ENCODE peak calls at places on chromosomes 3 and 15, in five cellular contexts. One of them, this sample, is unnamed.

GRCh38 chr15:64558460-64559179 is 98.2 kb downstream of the ZNF609 start:
- DNase-seq in activated B cell treated with CpG ODN at 0.5 μM for 24 hours: no peak
- DNase-seq in fibroblast of lung: peak
- DNase-seq in iris pigment epithelial cell: no peak
- DNase-seq in Panc1: no peak
- DNase-seq in this sample: no peak

GRCh38 chr3:130849111-130849552 is 44.8 kb upstream of the ATP2C1 start:
- DNase-seq in activated B cell treated with CpG ODN at 0.5 μM for 24 hours: no peak
- DNase-seq in fibroblast of lung: no peak
- DNase-seq in iris pigment epithelial cell: no peak
- DNase-seq in Panc1: no peak
- DNase-seq in this sample: no peak

GRCh38 chr15:38532728-38533127 is 31.9 kb downstream of the RASGRP1 start:
- DNase-seq in activated B cell treated with CpG ODN at 0.5 μM for 24 hours: no peak
- DNase-seq in fibroblast of lung: no peak
- DNase-seq in iris pigment epithelial cell: no peak
- DNase-seq in Panc1: no peak
- DNase-seq in this sample: no peak

GRCh38 chr3:10074666-10075065 is 33.4 kb downstream of the FANCD2OS start:
- DNase-seq in activated B cell treated with CpG ODN at 0.5 μM for 24 hours: no peak
- DNase-seq in fibroblast of lung: peak
- DNase-seq in iris pigment epithelial cell: peak
- DNase-seq in Panc1: no peak
- DNase-seq in this sample: no peak

GRCh38 chr15:101027920-101028319 is 108.8 kb downstream of the LRRK1 start:
- DNase-seq in activated B cell treated with CpG ODN at 0.5 μM for 24 hours: no peak
- DNase-seq in fibroblast of lung: no peak
- DNase-seq in iris pigment epithelial cell: no peak
- DNase-seq in Panc1: no peak
- DNase-seq in this sample: peak

GRCh38 chr3:128515967-128516366 is 23.0 kb upstream of the GATA2 start:
- DNase-seq in activated B cell treated with CpG ODN at 0.5 μM for 24 hours: no peak
- DNase-seq in fibroblast of lung: no peak
- DNase-seq in iris pigment epithelial cell: no peak
- DNase-seq in Panc1: no peak
- DNase-seq in this sample: no peak

GRCh38 chr15:71066983-71067382 is 48.3 kb upstream of the THSD4 start:
- DNase-seq in activated B cell treated with CpG ODN at 0.5 μM for 24 hours: no peak
- DNase-seq in fibroblast of lung: peak
- DNase-seq in iris pigment epithelial cell: peak
- DNase-seq in Panc1: no peak
- DNase-seq in this sample: no peak

GRCh38 chr15:101028772-101029438 is 109.7 kb downstream of the LRRK1 start:
- DNase-seq in activated B cell treated with CpG ODN at 0.5 μM for 24 hours: peak
- DNase-seq in fibroblast of lung: no peak
- DNase-seq in iris pigment epithelial cell: no peak
- DNase-seq in Panc1: no peak
- DNase-seq in this sample: no peak

GRCh38 chr15:88309363-88309762 is 52.8 kb upstream of the NTRK3 start:
- DNase-seq in activated B cell treated with CpG ODN at 0.5 μM for 24 hours: no peak
- DNase-seq in fibroblast of lung: no peak
- DNase-seq in iris pigment epithelial cell: no peak
- DNase-seq in Panc1: no peak
- DNase-seq in this sample: no peak

GRCh38 chr3:51057111-51057510 is 328.0 kb upstream of the MANF start:
- DNase-seq in activated B cell treated with CpG ODN at 0.5 μM for 24 hours: no peak
- DNase-seq in fibroblast of lung: no peak
- DNase-seq in iris pigment epithelial cell: no peak
- DNase-seq in Panc1: no peak
- DNase-seq in this sample: no peak

GRCh38 chr3:72080101-72080500 is 295.2 kb upstream of the PROK2 start:
- DNase-seq in activated B cell treated with CpG ODN at 0.5 μM for 24 hours: no peak
- DNase-seq in fibroblast of lung: no peak
- DNase-seq in iris pigment epithelial cell: no peak
- DNase-seq in Panc1: no peak
- DNase-seq in this sample: no peak

GRCh38 chr3:188262913-188263683 is 109.1 kb downstream of the LPP start:
- DNase-seq in activated B cell treated with CpG ODN at 0.5 μM for 24 hours: no peak
- DNase-seq in fibroblast of lung: peak
- DNase-seq in iris pigment epithelial cell: peak
- DNase-seq in Panc1: peak
- DNase-seq in this sample: no peak

GRCh38 chr15:92429378-92430066 is 35.8 kb downstream of the ST8SIA2 start:
- DNase-seq in activated B cell treated with CpG ODN at 0.5 μM for 24 hours: no peak
- DNase-seq in fibroblast of lung: peak
- DNase-seq in iris pigment epithelial cell: peak
- DNase-seq in Panc1: peak
- DNase-seq in this sample: no peak

GRCh38 chr15:28023933-28024888 is 74.9 kb downstream of the OCA2 start:
- DNase-seq in activated B cell treated with CpG ODN at 0.5 μM for 24 hours: no peak
- DNase-seq in fibroblast of lung: no peak
- DNase-seq in iris pigment epithelial cell: no peak
- DNase-seq in Panc1: no peak
- DNase-seq in this sample: no peak

GRCh38 chr3:122149228-122149627 is 34.2 kb upstream of the CASR start:
- DNase-seq in activated B cell treated with CpG ODN at 0.5 μM for 24 hours: no peak
- DNase-seq in fibroblast of lung: no peak
- DNase-seq in iris pigment epithelial cell: no peak
- DNase-seq in Panc1: no peak
- DNase-seq in this sample: no peak

GRCh38 chr3:89841041-89841440 is 733.6 kb downstream of the EPHA3 start:
- DNase-seq in activated B cell treated with CpG ODN at 0.5 μM for 24 hours: no peak
- DNase-seq in fibroblast of lung: no peak
- DNase-seq in iris pigment epithelial cell: peak
- DNase-seq in Panc1: no peak
- DNase-seq in this sample: no peak

GRCh38 chr3:95333826-95334225 is 1271.0 kb downstream of the NSUN3 start:
- DNase-seq in activated B cell treated with CpG ODN at 0.5 μM for 24 hours: no peak
- DNase-seq in fibroblast of lung: no peak
- DNase-seq in iris pigment epithelial cell: no peak
- DNase-seq in Panc1: no peak
- DNase-seq in this sample: no peak

GRCh38 chr3:167008765-167009164 is 371.3 kb downstream of the ZBBX start:
- DNase-seq in activated B cell treated with CpG ODN at 0.5 μM for 24 hours: no peak
- DNase-seq in fibroblast of lung: no peak
- DNase-seq in iris pigment epithelial cell: no peak
- DNase-seq in Panc1: no peak
- DNase-seq in this sample: no peak

GRCh38 chr3:58179235-58180098 is 31.3 kb downstream of the DNASE1L3 start:
- DNase-seq in activated B cell treated with CpG ODN at 0.5 μM for 24 hours: no peak
- DNase-seq in fibroblast of lung: no peak
- DNase-seq in iris pigment epithelial cell: no peak
- DNase-seq in Panc1: no peak
- DNase-seq in this sample: no peak

This sample was measured in CD14-positive monocyte.